ENCODE peak calls at places on chromosomes 6 and 20, in nine cellular contexts. L, S, C, U, O, M, J, I and V are unnamed samples.

GRCh38 chr6:99894815-99895214 is 99.2 kb downstream of the MCHR2 start:
- DNase-seq in L (no peak), S (no peak), C (no peak), U (no peak), O (no peak), M (no peak), J (no peak), I (no peak), V (no peak)

GRCh38 chr20:21125072-21125848 is 622 bp upstream of the KIZ start:
- DNase-seq in L (peak), S (no peak), C (no peak), U (no peak), O (peak), M (peak), J (peak), I (no peak), V (peak)

GRCh38 chr20:20953738-20954657 is 152.2 kb downstream of the LINC00237 start:
- DNase-seq in L (no peak), S (no peak), C (no peak), U (no peak), O (no peak), M (no peak), J (no peak), I (no peak), V (no peak)

GRCh38 chr6:6399568-6399967 is 79.1 kb upstream of the F13A1 start:
- DNase-seq in L (no peak), S (no peak), C (no peak), U (no peak), O (no peak), M (no peak), J (no peak), I (no peak), V (no peak)

GRCh38 chr20:31595654-31596411 is 9.3 kb upstream of the ID1 start:
- DNase-seq in L (peak), S (peak), C (peak), U (no peak), O (peak), M (peak), J (peak), I (peak), V (peak)

GRCh38 chr6:49913656-49914055 is 47.3 kb upstream of the CRISP1 start:
- DNase-seq in L (no peak), S (no peak), C (no peak), U (no peak), O (no peak), M (no peak), J (no peak), I (no peak), V (no peak)

GRCh38 chr6:128731249-128732165 is 151.4 kb upstream of the LAMA2 start:
- DNase-seq in L (peak), S (no peak), C (no peak), U (no peak), O (no peak), M (peak), J (peak), I (no peak), V (no peak)

GRCh38 chr6:4928426-4928825 is 75.4 kb downstream of the RPP40 start:
- DNase-seq in L (no peak), S (no peak), C (no peak), U (peak), O (no peak), M (peak), J (no peak), I (no peak), V (no peak)

GRCh38 chr6:126812651-126813050 is 305.8 kb upstream of the RSPO3 start:
- DNase-seq in L (no peak), S (no peak), C (no peak), U (no peak), O (no peak), M (no peak), J (no peak), I (no peak), V (no peak)

GRCh38 chr6:22095886-22096285 is 200.9 kb downstream of the PRL start:
- DNase-seq in L (peak), S (no peak), C (no peak), U (no peak), O (no peak), M (peak), J (no peak), I (no peak), V (no peak)

GRCh38 chr6:22025468-22026159 is 271.2 kb downstream of the PRL start:
- DNase-seq in L (peak), S (no peak), C (peak), U (peak), O (no peak), M (peak), J (peak), I (no peak), V (no peak)

GRCh38 chr6:122790740-122791679 is 2.0 kb downstream of the SMPDL3A start:
- DNase-seq in L (peak), S (no peak), C (no peak), U (no peak), O (no peak), M (peak), J (no peak), I (no peak), V (no peak)

GRCh38 chr20:25867776-25868649 is 171.4 kb upstream of the ZNF337 start:
- DNase-seq in L (peak), S (peak), C (peak), U (peak), O (peak), M (peak), J (peak), I (no peak), V (no peak)

GRCh38 chr6:102798631-102799030 is 1405.1 kb downstream of the GRIK2 start:
- DNase-seq in L (no peak), S (no peak), C (peak), U (no peak), O (no peak), M (no peak), J (no peak), I (no peak), V (no peak)

GRCh38 chr6:47098570-47098993 is 56.5 kb upstream of the ADGRF1 start:
- DNase-seq in L (peak), S (peak), C (no peak), U (no peak), O (peak), M (peak), J (no peak), I (no peak), V (no peak)

GRCh38 chr20:2741463-2741862 is 48.9 kb downstream of the EBF4 start:
- DNase-seq in L (no peak), S (no peak), C (no peak), U (no peak), O (no peak), M (no peak), J (no peak), I (no peak), V (no peak)

GRCh38 chr6:28866342-28867077 is 57.3 kb downstream of the TRIM27 start:
- DNase-seq in L (peak), S (no peak), C (peak), U (peak), O (peak), M (peak), J (no peak), I (no peak), V (peak)

GRCh38 chr6:28862077-28862476 is 61.7 kb downstream of the TRIM27 start:
- DNase-seq in L (no peak), S (no peak), C (no peak), U (no peak), O (no peak), M (no peak), J (no peak), I (no peak), V (no peak)

GRCh38 chr6:28867078-28867414 is 56.7 kb downstream of the TRIM27 start:
- DNase-seq in L (no peak), S (no peak), C (no peak), U (no peak), O (no peak), M (peak), J (no peak), I (no peak), V (no peak)

GRCh38 chr6:28863607-28864320 is 60.0 kb downstream of the TRIM27 start:
- DNase-seq in L (peak), S (peak), C (peak), U (peak), O (peak), M (peak), J (no peak), I (no peak), V (peak)

GRCh38 chr6:28864321-28864923 is 59.4 kb downstream of the TRIM27 start:
- DNase-seq in L (no peak), S (no peak), C (no peak), U (no peak), O (no peak), M (no peak), J (no peak), I (no peak), V (no peak)
- TF ChIP-seq CTCF in L (no peak), S (no peak), C (no peak), U (peak), O (no peak), M (peak), J (peak), I (peak), V (no peak)

GRCh38 chr6:28900577-28901266 is 23.1 kb downstream of the TRIM27 start:
- DNase-seq in L (no peak), S (no peak), C (no peak), U (no peak), O (no peak), M (no peak), J (no peak), I (no peak), V (no peak)
- H3K4me3 ChIP-seq in L (no peak), S (no peak), C (no peak), U (no peak), O (no peak), M (no peak), J (no peak), I (no peak), V (no peak)

GRCh38 chr20:14958626-14959025 is 621.2 kb upstream of the FLRT3 start:
- DNase-seq in L (no peak), S (no peak), C (no peak), U (no peak), O (no peak), M (no peak), J (no peak), I (no peak), V (no peak)
- TF ChIP-seq POLR2A in L (no peak), S (no peak), C (no peak), U (no peak), O (no peak), M (no peak), J (no peak), I (no peak), V (no peak)

GRCh38 chr6:121356575-121356974 is 22.3 kb upstream of the TBC1D32 start:
- DNase-seq in L (no peak), S (no peak), C (no peak), U (no peak), O (no peak), M (no peak), J (no peak), I (no peak), V (no peak)
- TF ChIP-seq CTCF in L (no peak), S (no peak), C (no peak), U (no peak), O (peak), M (peak), J (no peak), I (no peak), V (no peak)

DNA sequence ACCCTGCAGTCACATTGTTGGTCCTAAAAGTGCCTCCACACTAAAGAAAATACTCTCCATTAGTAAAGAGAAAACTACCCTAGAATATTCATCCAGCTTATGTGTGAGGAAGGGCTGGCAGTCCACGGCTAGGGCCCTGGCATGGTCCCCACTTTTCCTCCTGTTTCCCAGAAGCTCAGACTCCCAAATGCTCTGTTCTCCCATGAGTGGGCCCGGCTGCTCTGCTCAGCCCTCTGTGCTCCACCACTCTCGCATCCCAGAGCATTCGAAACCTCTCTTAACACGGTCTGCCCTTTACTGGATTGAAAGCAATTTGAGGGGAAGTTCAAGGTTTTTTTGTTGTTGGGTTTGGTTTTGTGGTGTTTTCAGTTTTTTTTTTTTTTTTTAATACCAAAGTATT is 61.8 kb downstream of the APCDD1L start:
- DNase-seq in L (no peak), S (no peak), C (no peak), U (no peak), O (no peak), M (no peak), J (no peak), I (no peak), V (no peak)
- H3K4me3 ChIP-seq in L (no peak), S (no peak), C (no peak), U (no peak), O (no peak), M (no peak), J (no peak), I (no peak), V (no peak)

GRCh38 chr6:32608374-32608773 is 18.7 kb upstream of the HLA-DRB1 start:
- DNase-seq in L (no peak), S (no peak), C (no peak), U (no peak), O (no peak), M (no peak), J (no peak), I (no peak), V (no peak)

GRCh38 chr6:32607263-32607987 is 17.8 kb upstream of the HLA-DRB1 start:
- DNase-seq in L (no peak), S (no peak), C (no peak), U (no peak), O (no peak), M (no peak), J (no peak), I (no peak), V (no peak)

GRCh38 chr6:32609731-32610640 is 20.3 kb upstream of the HLA-DRB1 start:
- DNase-seq in L (peak), S (no peak), C (peak), U (peak), O (peak), M (peak), J (peak), I (no peak), V (no peak)

GRCh38 chr6:32609391-32609730 is 19.7 kb upstream of the HLA-DRB1 start:
- DNase-seq in L (no peak), S (no peak), C (no peak), U (no peak), O (no peak), M (no peak), J (no peak), I (no peak), V (no peak)

GRCh38 chr6:32607988-32608298 is 18.3 kb upstream of the HLA-DRB1 start:
- DNase-seq in L (no peak), S (no peak), C (no peak), U (no peak), O (no peak), M (no peak), J (no peak), I (no peak), V (no peak)
- TF ChIP-seq POLR2A in L (no peak), S (no peak), C (no peak), U (no peak), O (no peak), M (no peak), J (no peak), I (no peak), V (no peak)